ENCODE peak calls at places on chromosomes 12 and 14, in ten cellular contexts. E, Y, F, H, O, Q, X, L, T and P are unnamed samples.

GRCh38 chr14:47917344-47917954 is 242.0 kb upstream of the MDGA2 start:
- DNase-seq in E (peak), O (peak), F (no peak), H (no peak), Y (no peak), T (peak), X (no peak), L (peak), Q (no peak), P (peak)

GRCh38 chr12:121797937-121798801 is 4.7 kb upstream of the RHOF start:
- DNase-seq in E (peak), O (peak), X (peak), Q (no peak), L (peak), Y (peak), T (peak), F (no peak), H (no peak), P (peak)

GRCh38 chr12:95600567-95600966 is 49.3 kb upstream of the USP44 start:
- DNase-seq in T (no peak), Q (no peak), X (peak), E (no peak), L (no peak), O (no peak), H (no peak), F (no peak), Y (no peak), P (no peak)

GRCh38 chr12:3230758-3231375 is 153.7 kb downstream of the TSPAN9 start:
- DNase-seq in H (no peak), Y (no peak), X (peak), Q (no peak), O (no peak), F (no peak), L (no peak), T (no peak), E (no peak), P (peak)

GRCh38 chr14:24887623-24888304 is 162.2 kb downstream of the STXBP6 start:
- DNase-seq in Y (no peak), F (no peak), E (peak), X (no peak), Q (no peak), T (no peak), O (no peak), L (no peak), H (no peak), P (no peak)

GRCh38 chr12:75954076-75954475 is 77.5 kb downstream of the PHLDA1 start:
- DNase-seq in L (peak), Q (no peak), F (peak), X (no peak), H (no peak), T (peak), Y (no peak), O (peak), E (peak), P (no peak)

GRCh38 chr14:39266589-39266870 is 32.8 kb downstream of the MIA2 start:
- DNase-seq in H (no peak), Q (peak), T (no peak), O (no peak), E (peak), X (peak), F (no peak), L (no peak), Y (no peak), P (no peak)

GRCh38 chr12:102847131-102847530 is 69.9 kb downstream of the PAH start:
- DNase-seq in X (no peak), E (peak), H (no peak), F (no peak), Y (no peak), L (no peak), Q (no peak), T (no peak), O (no peak), P (no peak)

GRCh38 chr12:62744551-62744950 is 190.4 kb downstream of the PPM1H start:
- DNase-seq in Q (no peak), X (peak), L (peak), Y (no peak), E (no peak), F (no peak), O (no peak), T (no peak), H (no peak), P (no peak)

GRCh38 chr12:107762874-107763273 is 1.9 kb upstream of the PRDM4 start:
- DNase-seq in H (no peak), T (no peak), O (no peak), X (no peak), E (no peak), Y (no peak), Q (no peak), L (no peak), F (no peak), P (no peak)

GRCh38 chr12:115666168-115666567 is 611.3 kb downstream of the MED13L start:
- DNase-seq in T (no peak), F (no peak), Q (no peak), E (no peak), L (no peak), X (no peak), O (no peak), H (no peak), Y (no peak), P (no peak)

GRCh38 chr14:33679461-33680225 is 271.2 kb downstream of the EGLN3 start:
- DNase-seq in O (peak), Y (no peak), E (peak), T (peak), X (no peak), F (peak), Q (no peak), H (no peak), L (no peak), P (no peak)

GRCh38 chr14:73696466-73697390 is 17.5 kb downstream of the PNMA1 start:
- DNase-seq in E (peak), X (no peak), L (no peak), O (peak), H (no peak), T (peak), Y (no peak), Q (no peak), F (no peak), P (no peak)

GRCh38 chr14:93683241-93683640 is 105.0 kb downstream of the PRIMA1 start:
- DNase-seq in F (no peak), Y (no peak), H (no peak), Q (no peak), E (peak), O (peak), X (no peak), T (no peak), L (peak), P (no peak)

GRCh38 chr12:108000111-108000510 is 129.0 kb upstream of the WSCD2 start:
- DNase-seq in T (no peak), Q (no peak), L (no peak), Y (no peak), E (no peak), O (no peak), F (no peak), H (no peak), X (no peak), P (no peak)

GRCh38 chr14:25800841-25801240 is 750.9 kb upstream of the STXBP6 start:
- DNase-seq in T (no peak), O (no peak), E (no peak), X (no peak), Y (no peak), H (no peak), L (no peak), F (no peak), Q (no peak), P (no peak)

GRCh38 chr14:68135566-68135965 is 316.0 kb downstream of the RAD51B start:
- DNase-seq in T (no peak), E (peak), X (no peak), Y (no peak), H (no peak), Q (no peak), L (no peak), F (no peak), O (no peak), P (no peak)

GRCh38 chr12:93137656-93138612 is 208.8 kb upstream of the EEA1 start:
- DNase-seq in X (no peak), E (peak), Y (no peak), O (peak), H (no peak), L (no peak), F (no peak), T (peak), Q (no peak), P (no peak)

GRCh38 chr14:105200074-105200473 is 19.0 kb upstream of the NUDT14 start:
- DNase-seq in Y (no peak), T (no peak), Q (no peak), F (no peak), O (no peak), H (no peak), E (no peak), L (no peak), X (no peak), P (no peak)